ENCODE peak calls at places on chromosomes 13 and 19, in five cellular contexts. H is tibial nerve; M is RPMI8226; V is effector memory CD4-positive, alpha-beta T cell; J is NCI-H345. O is an unnamed sample.
A peak's percentile ranks its signal among the peaks of the same experiment; 100 is the strongest.

GRCh38 chr19:58181902-58182576 is 822 bp upstream of the ZNF274 start:
- DNase-seq in H (no peak), M (peak; percentile 76), V (peak; percentile 38), J (no peak), O (no peak)

GRCh38 chr19:8004723-8005513 is 523 bp downstream of the ELAVL1 start:
- DNase-seq in H (no peak), M (peak; percentile 30), V (peak; percentile 19), J (peak; percentile 26), O (no peak)

GRCh38 chr19:33685541-33685940 is 63.8 kb downstream of the CHST8 start:
- DNase-seq in H (no peak), M (no peak), V (no peak), J (no peak), O (no peak)

GRCh38 chr19:3644351-3645066 is 17.9 kb upstream of the CACTIN start:
- DNase-seq in H (peak; percentile 44), M (no peak), V (no peak), J (no peak), O (no peak)

GRCh38 chr19:1133471-1133929 is 29.7 kb downstream of the GPX4 start:
- DNase-seq in H (no peak), M (no peak), V (peak; percentile 84), J (no peak), O (no peak)

GRCh38 chr19:49497047-49497789 is 984 bp downstream of the RPS11 start:
- DNase-seq in H (peak; percentile 51), M (peak; percentile 74), V (peak; percentile 75), J (no peak), O (no peak)

GRCh38 chr13:34066344-34066743 is 248.4 kb downstream of the RFC3 start:
- DNase-seq in H (no peak), M (no peak), V (no peak), J (no peak), O (no peak)

GRCh38 chr13:62663767-62664166 is 1248.1 kb upstream of the PCDH20 start:
- DNase-seq in H (no peak), M (no peak), V (no peak), J (no peak), O (no peak)

GRCh38 chr13:106847049-106847448 is 279.1 kb upstream of the ARGLU1 start:
- DNase-seq in H (no peak), M (no peak), V (no peak), J (no peak), O (no peak)

GRCh38 chr19:10344780-10345179 is 5.4 kb upstream of the ICAM3 start:
- DNase-seq in H (no peak), M (no peak), V (no peak), J (no peak), O (no peak)

GRCh38 chr19:50383307-50383851 is 768 bp upstream of the POLD1 start:
- DNase-seq in H (no peak), M (no peak), V (no peak), J (no peak), O (no peak)

GRCh38 chr19:41308450-41309224 is 1.3 kb upstream of the CCDC97 start:
- DNase-seq in H (peak; percentile 99), M (peak; percentile 76), V (peak; percentile 92), J (peak; percentile 77), O (peak; percentile 67)

GRCh38 chr13:44620057-44620456 is 43.9 kb upstream of the TSC22D1 start:
- DNase-seq in H (no peak), M (no peak), V (no peak), J (no peak), O (no peak)

GRCh38 chr19:2315818-2316353 is 7.9 kb upstream of the LINGO3 start:
- DNase-seq in H (peak; percentile 33), M (peak; percentile 80), V (no peak), J (no peak), O (no peak)

GRCh38 chr19:47381653-47382279 is 32.7 kb downstream of the DHX34 start:
- DNase-seq in H (no peak), M (no peak), V (no peak), J (no peak), O (no peak)

GRCh38 chr13:28548468-28548867 is 53.5 kb upstream of the FLT1 start:
- DNase-seq in H (no peak), M (no peak), V (no peak), J (no peak), O (no peak)

GRCh38 chr19:38869160-38869835 is 8.8 kb downstream of the RINL start:
- DNase-seq in H (no peak), M (peak; percentile 68), V (peak; percentile 20), J (no peak), O (no peak)

GRCh38 chr19:14073925-14074838 is 1.6 kb downstream of the MISP3 start:
- DNase-seq in H (no peak), M (peak; percentile 39), V (no peak), J (peak; percentile 36), O (no peak)

GRCh38 chr13:85405316-85405897 is 393.8 kb downstream of the SLITRK6 start:
- DNase-seq in H (no peak), M (no peak), V (no peak), J (no peak), O (no peak)

GRCh38 chr19:50325310-50326100 is 3.7 kb downstream of the KCNC3 start:
- DNase-seq in H (no peak), M (peak; percentile 86), V (peak; percentile 45), J (peak; percentile 90), O (peak; percentile 82)

GRCh38 chr19:9456018-9456689 is 20.8 kb upstream of the ZNF266 start:
- DNase-seq in H (no peak), M (peak; percentile 38), V (no peak), J (no peak), O (no peak)

GRCh38 chr13:87376081-87376480 is 295.1 kb upstream of the SLITRK5 start:
- DNase-seq in H (no peak), M (no peak), V (no peak), J (no peak), O (no peak)

GRCh38 chr13:43242040-43242439 is 218.7 kb downstream of the DNAJC15 start:
- DNase-seq in H (no peak), M (no peak), V (no peak), J (no peak), O (no peak)

GRCh38 chr19:47447470-47448359 is 24.0 kb downstream of the SLC8A2 start:
- DNase-seq in H (no peak), M (peak; percentile 16), V (peak; percentile 43), J (peak; percentile 40), O (peak; percentile 31)

GRCh38 chr19:30390356-30390988 is 18.3 kb downstream of the ZNF536 start:
- DNase-seq in H (no peak), M (no peak), V (no peak), J (no peak), O (no peak)

GRCh38 chr19:18809149-18809978 is 18.3 kb upstream of the COMP start:
- DNase-seq in H (peak; percentile 58), M (no peak), V (no peak), J (no peak), O (no peak)

GRCh38 chr13:46160065-46160464 is 21.9 kb downstream of the LCP1 start:
- DNase-seq in H (no peak), M (no peak), V (no peak), J (no peak), O (no peak)

O was measured in NCI-H1092.